ENCODE peak calls at places on chromosomes 1 and 21, in nine cellular contexts. One of them, this sample, is unnamed.
A peak's percentile ranks its signal among the peaks of the same experiment; 100 is the strongest.

GRCh38 chr1:58879464-58879863 is 95.6 kb upstream of the JUN start:
- DNase-seq in esophagus squamous epithelium: no peak
- DNase-seq in tibial artery: no peak
- DNase-seq in tibial nerve: no peak
- DNase-seq in left ventricle myocardium inferior: no peak
- DNase-seq in cardiac muscle cell: no peak
- DNase-seq in endothelial cell of umbilical vein: no peak
- DNase-seq in lower lobe of right lung: no peak
- DNase-seq in neural progenitor cell: no peak
- DNase-seq in this sample: peak; percentile 37

GRCh38 chr1:208061627-208062026 is 150.7 kb upstream of the CD34 start:
- DNase-seq in esophagus squamous epithelium: no peak
- DNase-seq in tibial artery: no peak
- DNase-seq in tibial nerve: no peak
- DNase-seq in left ventricle myocardium inferior: no peak
- DNase-seq in cardiac muscle cell: no peak
- DNase-seq in endothelial cell of umbilical vein: no peak
- DNase-seq in lower lobe of right lung: no peak
- DNase-seq in neural progenitor cell: no peak
- DNase-seq in this sample: no peak

GRCh38 chr1:56060901-56061300 is 518.5 kb downstream of the PLPP3 start:
- DNase-seq in esophagus squamous epithelium: no peak
- DNase-seq in tibial artery: no peak
- DNase-seq in tibial nerve: no peak
- DNase-seq in left ventricle myocardium inferior: no peak
- DNase-seq in cardiac muscle cell: no peak
- DNase-seq in endothelial cell of umbilical vein: no peak
- DNase-seq in lower lobe of right lung: no peak
- DNase-seq in neural progenitor cell: no peak
- DNase-seq in this sample: peak; percentile 48

GRCh38 chr21:16320110-16320509 is 590.3 kb downstream of the USP25 start:
- DNase-seq in esophagus squamous epithelium: no peak
- DNase-seq in tibial artery: no peak
- DNase-seq in tibial nerve: no peak
- DNase-seq in left ventricle myocardium inferior: no peak
- DNase-seq in cardiac muscle cell: no peak
- DNase-seq in endothelial cell of umbilical vein: no peak
- DNase-seq in lower lobe of right lung: no peak
- DNase-seq in neural progenitor cell: no peak
- DNase-seq in this sample: no peak

GRCh38 chr1:201850053-201850397 is 21.1 kb downstream of the IPO9 start:
- DNase-seq in esophagus squamous epithelium: no peak
- DNase-seq in tibial artery: no peak
- DNase-seq in tibial nerve: no peak
- DNase-seq in left ventricle myocardium inferior: peak; percentile 30
- DNase-seq in cardiac muscle cell: no peak
- DNase-seq in endothelial cell of umbilical vein: peak; percentile 92
- DNase-seq in lower lobe of right lung: no peak
- DNase-seq in neural progenitor cell: no peak
- DNase-seq in this sample: peak; percentile 76

GRCh38 chr1:220827445-220828210 is 40.9 kb downstream of the MTARC1 start:
- DNase-seq in esophagus squamous epithelium: no peak
- DNase-seq in tibial artery: no peak
- DNase-seq in tibial nerve: no peak
- DNase-seq in left ventricle myocardium inferior: no peak
- DNase-seq in cardiac muscle cell: no peak
- DNase-seq in endothelial cell of umbilical vein: peak; percentile 41
- DNase-seq in lower lobe of right lung: no peak
- DNase-seq in neural progenitor cell: no peak
- DNase-seq in this sample: no peak

GRCh38 chr1:155080250-155081228 is 1.9 kb downstream of the EFNA3 start:
- DNase-seq in esophagus squamous epithelium: no peak
- DNase-seq in tibial artery: no peak
- DNase-seq in tibial nerve: no peak
- DNase-seq in left ventricle myocardium inferior: no peak
- DNase-seq in cardiac muscle cell: peak; percentile 97
- DNase-seq in endothelial cell of umbilical vein: no peak
- DNase-seq in lower lobe of right lung: no peak
- DNase-seq in neural progenitor cell: peak; percentile 95
- DNase-seq in this sample: no peak

GRCh38 chr1:41758490-41758889 is 160.2 kb downstream of the HIVEP3 start:
- DNase-seq in esophagus squamous epithelium: no peak
- DNase-seq in tibial artery: no peak
- DNase-seq in tibial nerve: no peak
- DNase-seq in left ventricle myocardium inferior: no peak
- DNase-seq in cardiac muscle cell: no peak
- DNase-seq in endothelial cell of umbilical vein: no peak
- DNase-seq in lower lobe of right lung: no peak
- DNase-seq in neural progenitor cell: no peak
- DNase-seq in this sample: peak; percentile 68

GRCh38 chr1:174074757-174075156 is 52.6 kb upstream of the RC3H1 start:
- DNase-seq in esophagus squamous epithelium: no peak
- DNase-seq in tibial artery: no peak
- DNase-seq in tibial nerve: no peak
- DNase-seq in left ventricle myocardium inferior: no peak
- DNase-seq in cardiac muscle cell: no peak
- DNase-seq in endothelial cell of umbilical vein: peak; percentile 33
- DNase-seq in lower lobe of right lung: no peak
- DNase-seq in neural progenitor cell: no peak
- DNase-seq in this sample: peak; percentile 30

GRCh38 chr1:169604781-169605560 is 18.7 kb upstream of the F5 start:
- DNase-seq in esophagus squamous epithelium: no peak
- DNase-seq in tibial artery: no peak
- DNase-seq in tibial nerve: no peak
- DNase-seq in left ventricle myocardium inferior: peak; percentile 18
- DNase-seq in cardiac muscle cell: no peak
- DNase-seq in endothelial cell of umbilical vein: no peak
- DNase-seq in lower lobe of right lung: peak; percentile 80
- DNase-seq in neural progenitor cell: no peak
- DNase-seq in this sample: no peak

GRCh38 chr1:34379911-34380310 is 203.2 kb downstream of the C1orf94 start:
- DNase-seq in esophagus squamous epithelium: no peak
- DNase-seq in tibial artery: no peak
- DNase-seq in tibial nerve: no peak
- DNase-seq in left ventricle myocardium inferior: no peak
- DNase-seq in cardiac muscle cell: no peak
- DNase-seq in endothelial cell of umbilical vein: no peak
- DNase-seq in lower lobe of right lung: no peak
- DNase-seq in neural progenitor cell: no peak
- DNase-seq in this sample: peak; percentile 51

GRCh38 chr1:18470650-18471355 is 9.9 kb upstream of the KLHDC7A start:
- DNase-seq in esophagus squamous epithelium: no peak
- DNase-seq in tibial artery: no peak
- DNase-seq in tibial nerve: no peak
- DNase-seq in left ventricle myocardium inferior: no peak
- DNase-seq in cardiac muscle cell: no peak
- DNase-seq in endothelial cell of umbilical vein: no peak
- DNase-seq in lower lobe of right lung: no peak
- DNase-seq in neural progenitor cell: no peak
- DNase-seq in this sample: no peak

GRCh38 chr21:27590271-27590670 is 623.4 kb upstream of the ADAMTS5 start:
- DNase-seq in esophagus squamous epithelium: no peak
- DNase-seq in tibial artery: no peak
- DNase-seq in tibial nerve: peak; percentile 8
- DNase-seq in left ventricle myocardium inferior: peak; percentile 31
- DNase-seq in cardiac muscle cell: no peak
- DNase-seq in endothelial cell of umbilical vein: peak; percentile 74
- DNase-seq in lower lobe of right lung: no peak
- DNase-seq in neural progenitor cell: no peak
- DNase-seq in this sample: peak; percentile 20

GRCh38 chr21:27582946-27583270 is 616.0 kb upstream of the ADAMTS5 start:
- DNase-seq in esophagus squamous epithelium: no peak
- DNase-seq in tibial artery: no peak
- DNase-seq in tibial nerve: no peak
- DNase-seq in left ventricle myocardium inferior: no peak
- DNase-seq in cardiac muscle cell: no peak
- DNase-seq in endothelial cell of umbilical vein: no peak
- DNase-seq in lower lobe of right lung: no peak
- DNase-seq in neural progenitor cell: no peak
- DNase-seq in this sample: peak; percentile 39

GRCh38 chr21:27586326-27586725 is 619.4 kb upstream of the ADAMTS5 start:
- DNase-seq in esophagus squamous epithelium: no peak
- DNase-seq in tibial artery: no peak
- DNase-seq in tibial nerve: no peak
- DNase-seq in left ventricle myocardium inferior: no peak
- DNase-seq in cardiac muscle cell: no peak
- DNase-seq in endothelial cell of umbilical vein: no peak
- DNase-seq in lower lobe of right lung: no peak
- DNase-seq in neural progenitor cell: no peak
- DNase-seq in this sample: peak; percentile 31

GRCh38 chr21:27584266-27584665 is 617.4 kb upstream of the ADAMTS5 start:
- DNase-seq in esophagus squamous epithelium: no peak
- DNase-seq in tibial artery: no peak
- DNase-seq in tibial nerve: no peak
- DNase-seq in left ventricle myocardium inferior: no peak
- DNase-seq in cardiac muscle cell: no peak
- DNase-seq in endothelial cell of umbilical vein: no peak
- DNase-seq in lower lobe of right lung: no peak
- DNase-seq in neural progenitor cell: no peak
- DNase-seq in this sample: no peak

DNA sequence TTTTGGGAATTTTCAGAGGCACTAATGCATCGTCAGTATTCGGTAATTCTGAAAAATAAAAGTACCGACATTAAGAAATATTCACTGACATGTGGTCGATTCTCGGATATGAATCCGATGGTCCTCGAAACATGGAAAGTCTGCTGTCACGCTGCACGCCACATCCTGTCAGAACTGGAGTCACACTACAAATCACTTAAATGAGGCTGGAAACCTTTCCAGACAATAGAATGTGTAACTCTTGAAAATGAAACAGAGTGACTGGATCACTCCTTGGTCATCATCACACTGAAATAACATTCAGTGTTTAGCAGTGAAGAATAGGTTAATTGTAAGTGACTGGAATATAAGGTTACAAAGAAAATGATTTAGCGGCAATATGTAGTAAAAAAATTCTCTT is 620.1 kb upstream of the ADAMTS5 start:
- DNase-seq in esophagus squamous epithelium: no peak
- DNase-seq in tibial artery: no peak
- DNase-seq in tibial nerve: no peak
- DNase-seq in left ventricle myocardium inferior: no peak
- DNase-seq in cardiac muscle cell: no peak
- DNase-seq in endothelial cell of umbilical vein: no peak
- DNase-seq in lower lobe of right lung: no peak
- DNase-seq in neural progenitor cell: no peak
- DNase-seq in this sample: no peak
- H3K9me3 ChIP-seq in esophagus squamous epithelium: no peaks in the 10 kb centered on the region
- H3K9me3 ChIP-seq in tibial artery: no peaks in the 10 kb centered on the region
- H3K9me3 ChIP-seq in tibial nerve: no peaks in the 10 kb centered on the region
- H3K9me3 ChIP-seq in left ventricle myocardium inferior: no peaks in the 10 kb centered on the region
- H3K9me3 ChIP-seq in cardiac muscle cell: no peaks in the 10 kb centered on the region
- H3K9me3 ChIP-seq in endothelial cell of umbilical vein: no peaks in the 10 kb centered on the region
- H3K9me3 ChIP-seq in lower lobe of right lung: no peaks in the 10 kb centered on the region
- H3K9me3 ChIP-seq in neural progenitor cell: no peaks in the 10 kb centered on the region
- H3K9me3 ChIP-seq in this sample: no peaks in the 10 kb centered on the region

DNA sequence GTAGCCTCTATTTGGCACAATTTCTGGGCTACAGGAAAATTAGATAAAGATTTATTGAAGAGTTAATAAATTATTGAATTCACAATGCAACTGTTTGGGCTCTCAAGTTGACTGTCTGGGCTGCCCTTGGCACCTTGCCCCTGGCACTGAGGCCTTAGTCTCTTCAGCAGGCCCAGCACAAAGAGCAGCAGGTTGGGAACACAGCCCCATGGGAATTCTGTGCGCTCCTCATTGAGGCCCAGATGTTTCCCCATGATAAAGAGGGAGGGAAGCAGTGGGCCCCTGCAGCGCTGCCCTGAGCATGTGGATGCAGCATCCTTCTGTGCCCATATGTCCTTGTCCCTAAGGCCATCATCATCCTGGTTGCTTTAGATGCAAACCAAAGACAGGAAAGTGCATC is 2.9 kb downstream of the CRNN start:
- DNase-seq in esophagus squamous epithelium: no peak
- DNase-seq in tibial artery: no peak
- DNase-seq in tibial nerve: no peak
- DNase-seq in left ventricle myocardium inferior: no peak
- DNase-seq in cardiac muscle cell: no peak
- DNase-seq in endothelial cell of umbilical vein: no peak
- DNase-seq in lower lobe of right lung: no peak
- DNase-seq in neural progenitor cell: no peak
- DNase-seq in this sample: no peak
- H3K9me3 ChIP-seq in esophagus squamous epithelium: no peaks in the 10 kb centered on the region
- H3K9me3 ChIP-seq in tibial artery: no peaks in the 10 kb centered on the region
- H3K9me3 ChIP-seq in tibial nerve: no peaks in the 10 kb centered on the region
- H3K9me3 ChIP-seq in left ventricle myocardium inferior: no peaks in the 10 kb centered on the region
- H3K9me3 ChIP-seq in cardiac muscle cell: no peaks in the 10 kb centered on the region
- H3K9me3 ChIP-seq in endothelial cell of umbilical vein: no peaks in the 10 kb centered on the region
- H3K9me3 ChIP-seq in lower lobe of right lung: no peaks in the 10 kb centered on the region
- H3K9me3 ChIP-seq in neural progenitor cell: peaks cover 7% of the 10 kb centered on the region
- H3K9me3 ChIP-seq in this sample: no peaks in the 10 kb centered on the region

GRCh38 chr1:31371121-31371520 is 1.8 kb downstream of the FABP3 start:
- DNase-seq in esophagus squamous epithelium: no peak
- DNase-seq in tibial artery: no peak
- DNase-seq in tibial nerve: no peak
- DNase-seq in left ventricle myocardium inferior: no peak
- DNase-seq in cardiac muscle cell: no peak
- DNase-seq in endothelial cell of umbilical vein: no peak
- DNase-seq in lower lobe of right lung: no peak
- DNase-seq in neural progenitor cell: no peak
- DNase-seq in this sample: no peak

GRCh38 chr1:31371560-31371959 is 1.3 kb downstream of the FABP3 start:
- DNase-seq in esophagus squamous epithelium: no peak
- DNase-seq in tibial artery: no peak
- DNase-seq in tibial nerve: no peak
- DNase-seq in left ventricle myocardium inferior: no peak
- DNase-seq in cardiac muscle cell: peak; percentile 14
- DNase-seq in endothelial cell of umbilical vein: no peak
- DNase-seq in lower lobe of right lung: no peak
- DNase-seq in neural progenitor cell: no peak
- DNase-seq in this sample: peak; percentile 29

GRCh38 chr1:31370021-31370420 is 2.9 kb downstream of the FABP3 start:
- DNase-seq in esophagus squamous epithelium: no peak
- DNase-seq in tibial artery: no peak
- DNase-seq in tibial nerve: no peak
- DNase-seq in left ventricle myocardium inferior: no peak
- DNase-seq in cardiac muscle cell: no peak
- DNase-seq in endothelial cell of umbilical vein: no peak
- DNase-seq in lower lobe of right lung: no peak
- DNase-seq in neural progenitor cell: no peak
- DNase-seq in this sample: no peak

GRCh38 chr1:31366796-31367195 is 6.1 kb downstream of the FABP3 start:
- DNase-seq in esophagus squamous epithelium: no peak
- DNase-seq in tibial artery: no peak
- DNase-seq in tibial nerve: no peak
- DNase-seq in left ventricle myocardium inferior: no peak
- DNase-seq in cardiac muscle cell: no peak
- DNase-seq in endothelial cell of umbilical vein: no peak
- DNase-seq in lower lobe of right lung: no peak
- DNase-seq in neural progenitor cell: no peak
- DNase-seq in this sample: no peak

GRCh38 chr1:31368611-31369107 is 4.2 kb downstream of the FABP3 start:
- DNase-seq in esophagus squamous epithelium: no peak
- DNase-seq in tibial artery: no peak
- DNase-seq in tibial nerve: no peak
- DNase-seq in left ventricle myocardium inferior: peak; percentile 46
- DNase-seq in cardiac muscle cell: peak; percentile 67
- DNase-seq in endothelial cell of umbilical vein: no peak
- DNase-seq in lower lobe of right lung: no peak
- DNase-seq in neural progenitor cell: no peak
- DNase-seq in this sample: no peak
- H3K9me3 ChIP-seq in esophagus squamous epithelium: no peaks in the 10 kb centered on the region
- H3K9me3 ChIP-seq in tibial artery: no peaks in the 10 kb centered on the region
- H3K9me3 ChIP-seq in tibial nerve: no peaks in the 10 kb centered on the region
- H3K9me3 ChIP-seq in left ventricle myocardium inferior: no peaks in the 10 kb centered on the region
- H3K9me3 ChIP-seq in cardiac muscle cell: no peaks in the 10 kb centered on the region
- H3K9me3 ChIP-seq in endothelial cell of umbilical vein: no peaks in the 10 kb centered on the region
- H3K9me3 ChIP-seq in lower lobe of right lung: no peaks in the 10 kb centered on the region
- H3K9me3 ChIP-seq in neural progenitor cell: no peaks in the 10 kb centered on the region
- H3K9me3 ChIP-seq in this sample: no peaks in the 10 kb centered on the region

GRCh38 chr21:30282850-30283249 is at the start of gene KRTAP24-1:
- DNase-seq in esophagus squamous epithelium: no peak
- DNase-seq in tibial artery: no peak
- DNase-seq in tibial nerve: no peak
- DNase-seq in left ventricle myocardium inferior: no peak
- DNase-seq in cardiac muscle cell: no peak
- DNase-seq in endothelial cell of umbilical vein: no peak
- DNase-seq in lower lobe of right lung: no peak
- DNase-seq in neural progenitor cell: no peak
- DNase-seq in this sample: no peak
- H3K9me3 ChIP-seq in esophagus squamous epithelium: no peaks in the 10 kb centered on the region
- H3K9me3 ChIP-seq in tibial artery: no peaks in the 10 kb centered on the region
- H3K9me3 ChIP-seq in tibial nerve: no peaks in the 10 kb centered on the region
- H3K9me3 ChIP-seq in left ventricle myocardium inferior: no peaks in the 10 kb centered on the region
- H3K9me3 ChIP-seq in cardiac muscle cell: no peaks in the 10 kb centered on the region
- H3K9me3 ChIP-seq in endothelial cell of umbilical vein: peaks cover 2% of the 10 kb centered on the region
- H3K9me3 ChIP-seq in lower lobe of right lung: no peaks in the 10 kb centered on the region
- H3K9me3 ChIP-seq in neural progenitor cell: no peaks in the 10 kb centered on the region
- H3K9me3 ChIP-seq in this sample: no peaks in the 10 kb centered on the region